ENCODE peak calls at places on chromosomes 13 and 19, in nine cellular contexts. J, G, W, S, X, P, O, V and F are unnamed samples.
A peak's percentile ranks its signal among the peaks of the same experiment; 100 is the strongest.

GRCh38 chr19:7533925-7534480 is 1.5 kb upstream of the PNPLA6 start:
- DNase-seq in G (peak; percentile 96), W (peak; percentile 81), J (peak; percentile 89), S (peak; percentile 91), X (peak; percentile 95), O (peak; percentile 89), P (peak; percentile 85), V (peak; percentile 93), F (peak; percentile 94)

GRCh38 chr13:59064042-59064441 is 1099.7 kb downstream of the DIAPH3 start:
- DNase-seq in O (no peak), S (no peak), W (no peak), J (no peak), G (no peak), X (no peak), P (no peak), V (no peak), F (no peak)

GRCh38 chr19:2271516-2272103 is 10.4 kb downstream of the PEAK3 start:
- DNase-seq in W (no peak), J (no peak), S (no peak), V (peak; percentile 62), P (peak; percentile 32), G (no peak), X (no peak), O (no peak), F (no peak)

GRCh38 chr13:26829716-26830115 is 69.1 kb upstream of the GPR12 start:
- DNase-seq in O (no peak), P (no peak), S (no peak), G (no peak), W (no peak), J (no peak), V (no peak), X (no peak), F (no peak)

GRCh38 chr13:46126552-46127171 is 21.8 kb upstream of the CPB2 start:
- DNase-seq in V (peak; percentile 56), J (peak; percentile 77), G (peak; percentile 82), P (peak; percentile 65), W (peak; percentile 46), S (peak; percentile 45), X (peak; percentile 93), O (peak; percentile 82), F (peak; percentile 87)

GRCh38 chr13:44710576-44710975 is 134.4 kb upstream of the TSC22D1 start:
- DNase-seq in X (no peak), G (no peak), S (no peak), J (no peak), O (no peak), V (no peak), P (no peak), W (no peak), F (no peak)

GRCh38 chr13:27969073-27969865 is at the start of gene CDX2:
- DNase-seq in S (no peak), W (no peak), G (no peak), V (no peak), X (peak; percentile 59), J (no peak), O (no peak), P (no peak), F (no peak)

GRCh38 chr19:35757231-35757748 is 461 bp upstream of the HSPB6 start:
- DNase-seq in P (peak; percentile 59), W (peak; percentile 72), V (peak; percentile 93), G (peak; percentile 96), X (no peak), S (peak; percentile 90), O (peak; percentile 73), J (no peak), F (peak; percentile 91)

GRCh38 chr13:45519473-45519872 is 54.7 kb downstream of the COG3 start:
- DNase-seq in P (no peak), V (no peak), J (no peak), X (no peak), S (no peak), W (no peak), G (no peak), O (no peak), F (no peak)

GRCh38 chr13:22108283-22108897 is 437.5 kb downstream of the FGF9 start:
- DNase-seq in P (no peak), V (no peak), O (no peak), W (no peak), J (no peak), X (no peak), G (no peak), S (no peak), F (no peak)

GRCh38 chr19:12497032-12497431 is 12.4 kb upstream of the ZNF709 start:
- DNase-seq in G (no peak), V (no peak), J (no peak), X (no peak), W (no peak), S (no peak), P (no peak), O (no peak), F (no peak)

GRCh38 chr19:19426216-19426615 is 20.7 kb downstream of the GATAD2A start:
- DNase-seq in P (no peak), O (no peak), G (no peak), S (no peak), X (no peak), V (peak; percentile 44), W (no peak), J (no peak), F (no peak)

GRCh38 chr19:19428746-19429145 is 23.3 kb downstream of the GATAD2A start:
- DNase-seq in O (no peak), W (no peak), S (no peak), G (no peak), X (no peak), J (no peak), V (no peak), P (no peak), F (no peak)

GRCh38 chr19:19426799-19427198 is 21.3 kb downstream of the GATAD2A start:
- DNase-seq in X (no peak), V (no peak), O (no peak), P (no peak), W (no peak), S (no peak), J (no peak), G (no peak), F (no peak)

GRCh38 chr19:19427935-19428334 is 22.5 kb downstream of the GATAD2A start:
- DNase-seq in P (no peak), W (no peak), V (no peak), J (no peak), G (no peak), S (no peak), X (no peak), O (no peak), F (no peak)

DNA sequence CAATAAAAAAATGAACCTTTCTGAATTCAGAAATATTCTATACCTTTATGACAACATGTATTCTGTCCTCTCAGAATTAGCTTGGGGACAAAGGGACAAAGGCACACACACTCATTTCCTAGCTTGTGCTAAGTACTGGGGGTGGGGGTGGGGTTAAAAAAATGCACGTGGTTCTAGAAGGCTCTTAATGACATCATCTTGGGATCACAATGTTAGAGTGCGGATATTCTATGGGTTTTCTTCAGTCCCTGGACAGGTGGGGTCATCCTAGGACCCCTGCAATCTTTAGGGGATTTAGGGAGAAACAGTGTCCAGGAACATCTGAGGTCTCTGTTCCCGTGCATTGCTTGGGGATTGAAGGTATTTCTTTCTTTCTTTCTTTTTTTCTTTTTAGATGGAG is 21.8 kb downstream of the GATAD2A start:
- DNase-seq in J (no peak), W (no peak), O (no peak), S (no peak), V (no peak), P (no peak), X (no peak), G (no peak), F (no peak)
- H3K4me1 ChIP-seq in J (peaks cover 28% of the 10 kb centered on the region), W (no peaks in the 10 kb centered on the region), O (peaks cover 7% of the 10 kb centered on the region), S (peaks cover 9% of the 10 kb centered on the region), V (no peaks in the 10 kb centered on the region), P (peaks cover 16% of the 10 kb centered on the region), X (no peaks in the 10 kb centered on the region), G (peaks cover 14% of the 10 kb centered on the region), F (peaks cover under 1% of the 10 kb centered on the region)

GRCh38 chr13:36142735-36143134 is 11.6 kb upstream of the DCLK1 start:
- DNase-seq in S (no peak), V (no peak), W (no peak), J (no peak), G (no peak), X (no peak), P (no peak), O (no peak), F (no peak)
- H3K27ac ChIP-seq in S (no peak overlapping the region), V (no peak overlapping the region), W (no peak overlapping the region), J (no peak overlapping the region), G (no peak overlapping the region), X (no peak overlapping the region), P (no peak overlapping the region), O (no peak overlapping the region), F (no peak overlapping the region)

GRCh38 chr19:41533691-41534090 is 42.3 kb upstream of the CEACAM21 start:
- DNase-seq in P (no peak), V (no peak), S (no peak), O (no peak), X (no peak), J (no peak), W (no peak), G (no peak), F (no peak)

GRCh38 chr19:41532526-41532925 is 43.4 kb upstream of the CEACAM21 start:
- DNase-seq in V (no peak), O (no peak), W (no peak), G (no peak), J (no peak), P (no peak), X (no peak), S (no peak), F (no peak)

GRCh38 chr19:41530761-41531301 is 45.1 kb upstream of the CEACAM21 start:
- DNase-seq in G (no peak), X (no peak), P (peak; percentile 43), W (peak; percentile 57), J (no peak), S (peak; percentile 38), V (no peak), O (no peak), F (no peak)

GRCh38 chr19:41530184-41530534 is 45.8 kb upstream of the CEACAM21 start:
- DNase-seq in G (no peak), S (no peak), X (no peak), P (no peak), V (no peak), J (no peak), O (no peak), W (no peak), F (no peak)

GRCh38 chr19:41531438-41532311 is 44.3 kb upstream of the CEACAM21 start:
- DNase-seq in O (no peak), X (no peak), J (peak; percentile 84), G (peak; percentile 89), W (peak; percentile 90), P (peak; percentile 88), S (peak; percentile 92), V (peak; percentile 83), F (peak; percentile 64)
- H3K4me1 ChIP-seq in O (peaks cover 6% of the 10 kb centered on the region), X (no peaks in the 10 kb centered on the region), J (peaks cover 57% of the 10 kb centered on the region), G (peaks cover 2% of the 10 kb centered on the region), W (peaks cover 5% of the 10 kb centered on the region), P (peaks cover 5% of the 10 kb centered on the region), S (peaks cover 13% of the 10 kb centered on the region), V (no peaks in the 10 kb centered on the region), F (no peaks in the 10 kb centered on the region)

DNA sequence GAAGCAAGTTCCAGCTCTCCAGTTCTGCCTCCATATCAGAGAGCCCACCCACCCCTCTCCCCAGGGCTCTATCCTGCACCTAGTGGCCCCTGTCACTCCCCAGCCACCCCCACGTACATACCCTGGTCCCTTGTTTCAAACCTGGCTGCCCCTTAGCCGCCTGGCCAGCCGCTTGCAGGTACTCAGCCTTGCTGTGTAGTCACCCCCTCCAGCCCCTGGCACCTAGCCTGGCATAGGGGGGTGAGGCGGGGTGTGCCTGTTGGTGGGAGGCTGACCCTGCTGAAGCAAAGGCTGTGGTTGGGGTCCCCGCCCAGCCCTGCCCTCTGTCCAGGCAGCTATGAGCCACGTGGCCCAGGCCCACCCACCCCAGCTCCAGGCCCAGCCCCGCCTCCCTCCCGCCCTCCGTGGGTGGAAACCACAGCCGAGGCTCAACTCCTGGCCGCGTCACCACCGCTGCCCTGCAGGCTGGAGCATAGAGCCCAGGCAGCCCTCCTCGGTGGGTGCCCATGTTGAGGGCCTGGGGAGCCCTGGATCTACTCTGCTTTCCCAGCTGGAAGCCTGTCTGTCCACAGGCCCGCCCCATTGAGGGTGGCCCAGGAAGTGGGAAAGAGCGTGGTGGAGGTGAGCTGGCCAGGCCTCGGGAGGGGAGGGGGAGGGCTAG is 30.8 kb downstream of the PAK4 start:
- DNase-seq in X (no peak), G (peak; percentile 51), P (no peak), W (no peak), J (no peak), S (no peak), V (no peak), O (peak; percentile 75), F (no peak)
- H3K27ac ChIP-seq in X (no peak overlapping the region), G (no peak overlapping the region), P (no peak overlapping the region), W (peak overlapping the region; percentile 84), J (peak overlapping the region; percentile 36), S (no peak overlapping the region), V (no peak overlapping the region), O (peak overlapping the region; percentile 47), F (no peak overlapping the region)